ENCODE peak calls at places on chromosomes 5 and 9, in ten cellular contexts. A is WERI-Rb-1; V is CD8-positive, alpha-beta memory T cell; L is D341Med; U is activated T-helper 1 cell treated with Interleukin-2 at 50 U/mL for 16 hours; F is naive thymus-derived CD8-positive, alpha-beta T cell; P is activated CD4-positive, alpha-beta T cell treated with anti-CD3 and anti-CD28 coated beads, Interleukin-2, amount 10 ng/mL, durations not matched to agents 7 days and 5 days; G is left ventricle myocardium superior; E is islet precursor cell; R is caudate nucleus. T is an unnamed sample.

GRCh38 chr9:114282104-114282485 is 40.8 kb upstream of the ORM1 start:
- DNase-seq in F (no peak), P (no peak), L (no peak), R (no peak), V (no peak), E (no peak), G (no peak), U (no peak), A (peak; percentile 10), T (no peak)

GRCh38 chr5:3852154-3852930 is 256.7 kb downstream of the IRX1 start:
- DNase-seq in G (no peak), V (no peak), F (no peak), E (no peak), P (no peak), U (no peak), L (no peak), R (no peak), A (no peak), T (no peak)

GRCh38 chr9:93286252-93287188 is 102.6 kb downstream of the WNK2 start:
- DNase-seq in U (no peak), R (no peak), E (no peak), G (no peak), V (no peak), F (no peak), A (no peak), L (no peak), P (no peak), T (no peak)

GRCh38 chr5:61783481-61783880 is 451.4 kb downstream of the ZSWIM6 start:
- DNase-seq in F (no peak), P (no peak), E (no peak), U (no peak), L (no peak), G (no peak), V (no peak), R (no peak), A (no peak), T (no peak)

GRCh38 chr5:2187687-2188086 is 305.0 kb upstream of the IRX4 start:
- DNase-seq in G (no peak), P (no peak), A (no peak), F (no peak), E (peak; percentile 50), U (no peak), L (no peak), V (no peak), R (no peak), T (no peak)

GRCh38 chr5:41857989-41858388 is 12.2 kb downstream of the OXCT1 start:
- DNase-seq in R (no peak), G (no peak), E (no peak), U (no peak), P (no peak), A (no peak), V (no peak), F (no peak), L (no peak), T (no peak)

GRCh38 chr5:176816043-176816745 is 5.8 kb downstream of the UNC5A start:
- DNase-seq in A (no peak), E (no peak), V (no peak), G (no peak), L (no peak), P (no peak), U (no peak), R (no peak), F (no peak), T (no peak)

GRCh38 chr9:112433715-112434392 is 52.8 kb upstream of the KIAA1958 start:
- DNase-seq in G (no peak), R (no peak), U (no peak), V (no peak), L (no peak), A (no peak), P (no peak), E (no peak), F (no peak), T (no peak)

GRCh38 chr5:145681216-145681615 is 153.9 kb downstream of the PRELID2 start:
- DNase-seq in V (no peak), G (no peak), P (no peak), E (no peak), A (no peak), R (no peak), L (no peak), F (no peak), U (no peak), T (no peak)

GRCh38 chr9:137156567-137157375 is 13.1 kb downstream of the LRRC26 start:
- DNase-seq in R (peak; percentile 44), F (peak; percentile 25), P (peak; percentile 52), L (peak; percentile 74), E (no peak), U (peak; percentile 36), A (no peak), G (peak; percentile 56), V (peak; percentile 41), T (peak; percentile 64)

GRCh38 chr9:105295986-105296385 is 51.5 kb downstream of the SLC44A1 start:
- DNase-seq in U (no peak), E (no peak), V (no peak), G (no peak), F (no peak), P (no peak), R (no peak), A (no peak), L (no peak), T (no peak)

GRCh38 chr5:149019562-149020140 is 43.2 kb downstream of the SH3TC2 start:
- DNase-seq in F (no peak), A (no peak), L (no peak), P (no peak), G (no peak), V (no peak), R (no peak), U (no peak), E (no peak), T (no peak)

GRCh38 chr5:138706655-138707480 is 46.4 kb upstream of the CTNNA1 start:
- DNase-seq in P (no peak), V (no peak), A (no peak), G (peak; percentile 38), U (no peak), E (peak; percentile 90), R (no peak), L (no peak), F (no peak), T (no peak)

GRCh38 chr5:31122998-31123950 is 70.2 kb upstream of the CDH6 start:
- DNase-seq in E (no peak), G (no peak), F (no peak), L (no peak), P (no peak), R (no peak), A (no peak), U (no peak), V (no peak), T (no peak)

GRCh38 chr9:133142657-133143592 is 20.8 kb downstream of the GBGT1 start:
- DNase-seq in L (no peak), P (no peak), R (no peak), F (no peak), G (no peak), U (no peak), V (peak; percentile 31), A (peak; percentile 84), E (peak; percentile 76), T (peak; percentile 77)

GRCh38 chr9:73183917-73184861 is 32.5 kb downstream of the ANXA1 start:
- DNase-seq in U (no peak), F (no peak), R (no peak), A (no peak), E (no peak), P (no peak), V (peak; percentile 44), L (no peak), G (no peak), T (peak; percentile 44)